ENCODE peak calls at places on chromosomes 5 and 9, in six cellular contexts. G is activated CD8-positive, alpha-beta memory T cell treated with anti-CD3 and anti-CD28 coated beads, Interleukin-2, amount 10 ng/mL, durations not matched to agents 7 days and 5 days; W is iPS-NIHi11; V is activated B cell treated with CpG ODN at 0.5 μM for 24 hours; Y is stimulated activated CD8-positive, alpha-beta memory T cell treated with anti-CD3 and anti-CD28 coated beads, Interleukin-7, amount 100 ng/mL, for 24 hours; M is NCI-H1417 treated with DMSO at 0.1 percent for 48 hours. T is an unnamed sample.

GRCh38 chr9:132946624-132947295 is 2.3 kb upstream of the TSC1 start:
- DNase-seq in W (peak), G (no peak), Y (no peak), M (no peak), V (no peak), T (peak)

GRCh38 chr5:32984851-32985250 is 273.7 kb downstream of the NPR3 start:
- DNase-seq in Y (no peak), M (no peak), V (no peak), W (no peak), G (no peak), T (no peak)

GRCh38 chr5:56310711-56311204 is 77.6 kb upstream of the ANKRD55 start:
- DNase-seq in W (no peak), G (no peak), Y (no peak), V (no peak), M (no peak), T (no peak)

GRCh38 chr9:36450110-36450732 is 50.2 kb upstream of the RNF38 start:
- DNase-seq in W (peak), V (no peak), G (peak), Y (no peak), M (peak), T (peak)

GRCh38 chr5:14739538-14739937 is 75.0 kb downstream of the OTULIN start:
- DNase-seq in W (no peak), V (no peak), Y (no peak), G (no peak), M (no peak), T (no peak)

GRCh38 chr9:125472926-125473701 is 211.5 kb downstream of the GAPVD1 start:
- DNase-seq in M (no peak), G (no peak), W (peak), V (no peak), Y (no peak), T (peak)

GRCh38 chr9:31103836-31104235 is 1280.6 kb upstream of the ACO1 start:
- DNase-seq in G (no peak), M (no peak), W (no peak), Y (no peak), V (no peak), T (no peak)

GRCh38 chr5:115838885-115839518 is 2.4 kb downstream of the ATG12 start:
- DNase-seq in G (no peak), W (peak), V (no peak), Y (no peak), M (no peak), T (no peak)

GRCh38 chr9:131529597-131530545 is 1.2 kb downstream of the UCK1 start:
- DNase-seq in V (no peak), W (no peak), Y (no peak), M (no peak), G (no peak), T (no peak)

GRCh38 chr5:56698463-56699381 is 116.6 kb upstream of the MAP3K1 start:
- DNase-seq in V (no peak), G (no peak), W (no peak), Y (no peak), M (no peak), T (no peak)